ENCODE peak calls at places on chromosomes 16 and 17, in eight cellular contexts. M is stimulated activated CD4-positive, alpha-beta T cell treated with anti-CD3 and anti-CD28 coated beads, Interleukin-15, amount 100 ng/mL, for 1 hour; B is activated CD4-positive, CD25-positive, alpha-beta regulatory T cell; U is activated B cell treated with CpG ODN at 0.5 μM for 24 hours; H is AG04450; C is cardiac muscle cell; E is amniotic stem cell; O is heart left ventricle. W is an unnamed sample.

GRCh38 chr16:85528528-85529387 is 84.4 kb upstream of the GSE1 start:
- DNase-seq in B (no peak), E (no peak), C (peak), H (no peak), U (no peak), O (no peak), M (no peak), W (no peak)

GRCh38 chr17:32519769-32520701 is 33.2 kb downstream of the CDK5R1 start:
- DNase-seq in O (peak), B (peak), E (no peak), M (no peak), H (no peak), U (no peak), C (peak), W (no peak)

GRCh38 chr17:44967907-44968224 is 237 bp downstream of the C1QL1 start:
- DNase-seq in U (no peak), C (no peak), B (no peak), M (no peak), E (no peak), O (no peak), H (no peak), W (no peak)

GRCh38 chr16:1356061-1356900 is 4.5 kb downstream of the GNPTG start:
- DNase-seq in M (no peak), E (no peak), O (no peak), C (no peak), H (no peak), B (no peak), U (no peak), W (no peak)

GRCh38 chr16:81451753-81452680 is 7.4 kb downstream of the CMIP start:
- DNase-seq in U (no peak), B (no peak), O (peak), H (no peak), E (no peak), M (no peak), C (peak), W (peak)

GRCh38 chr16:30557397-30557949 is 701 bp downstream of the ZNF764 start:
- DNase-seq in O (no peak), M (no peak), U (no peak), C (peak), H (no peak), E (no peak), B (no peak), W (peak)

GRCh38 chr16:30953511-30954124 is 3.9 kb upstream of the SETD1A start:
- DNase-seq in B (peak), O (peak), H (no peak), E (peak), M (peak), C (peak), U (peak), W (no peak)

GRCh38 chr17:50129303-50129945 is 536 bp downstream of the SAMD14 start:
- DNase-seq in O (peak), C (peak), E (no peak), U (peak), H (no peak), M (peak), B (no peak), W (no peak)

GRCh38 chr16:17358846-17359245 is 111.9 kb downstream of the XYLT1 start:
- DNase-seq in U (no peak), C (no peak), M (no peak), B (no peak), H (no peak), E (no peak), O (no peak), W (no peak)

GRCh38 chr16:60100371-60100770 is 1366.3 kb upstream of the GOT2 start:
- DNase-seq in U (no peak), O (no peak), B (no peak), C (no peak), M (no peak), E (no peak), H (no peak), W (no peak)

GRCh38 chr17:59761385-59762021 is 54.0 kb downstream of the VMP1 start:
- DNase-seq in U (no peak), M (no peak), C (peak), E (no peak), B (no peak), H (peak), O (no peak), W (no peak)

GRCh38 chr16:84475643-84476240 is 28.7 kb downstream of the MEAK7 start:
- DNase-seq in H (no peak), B (no peak), M (no peak), U (no peak), C (no peak), E (no peak), O (no peak), W (peak)

GRCh38 chr17:78197147-78197830 is 10.1 kb downstream of the AFMID start:
- DNase-seq in U (no peak), M (no peak), H (no peak), E (no peak), O (no peak), B (no peak), C (no peak), W (no peak)

GRCh38 chr16:17459903-17460521 is 10.7 kb downstream of the XYLT1 start:
- DNase-seq in O (no peak), B (no peak), H (no peak), C (no peak), E (no peak), U (peak), M (no peak), W (no peak)

GRCh38 chr16:78092755-78093154 is 6.7 kb upstream of the WWOX start:
- DNase-seq in B (no peak), H (no peak), U (no peak), O (no peak), E (no peak), M (no peak), C (no peak), W (no peak)

GRCh38 chr16:48188449-48189102 is 32.8 kb upstream of the ABCC12 start:
- DNase-seq in O (no peak), E (no peak), B (no peak), U (no peak), H (no peak), C (peak), M (no peak), W (no peak)

GRCh38 chr16:87423429-87423828 is 31.3 kb downstream of the MAP1LC3B start:
- DNase-seq in E (no peak), B (no peak), O (no peak), M (no peak), C (no peak), U (no peak), H (no peak), W (no peak)

GRCh38 chr16:88951501-88951900 is 25.5 kb downstream of the CBFA2T3 start:
- DNase-seq in O (no peak), C (no peak), E (no peak), H (no peak), B (no peak), M (no peak), U (no peak), W (no peak)

GRCh38 chr17:56777859-56778258 is 55.9 kb downstream of the C17orf67 start:
- DNase-seq in H (no peak), B (no peak), C (no peak), E (no peak), M (no peak), U (no peak), O (no peak), W (no peak)

GRCh38 chr17:59826741-59827453 is 65.8 kb downstream of the TUBD1 start:
- DNase-seq in B (no peak), H (no peak), O (no peak), U (no peak), M (no peak), C (no peak), E (no peak), W (no peak)

GRCh38 chr17:47802341-47803022 is 19.1 kb downstream of the OSBPL7 start:
- DNase-seq in O (no peak), H (no peak), C (peak), U (peak), B (peak), E (peak), M (no peak), W (peak)

GRCh38 chr16:87550510-87550961 is 51.8 kb upstream of the JPH3 start:
- DNase-seq in O (peak), H (no peak), C (no peak), M (peak), U (peak), B (peak), E (no peak), W (peak)

GRCh38 chr17:41672153-41672552 is 16.5 kb upstream of the EIF1 start:
- DNase-seq in C (no peak), M (no peak), O (no peak), U (no peak), E (no peak), B (no peak), H (no peak), W (no peak)

GRCh38 chr16:31569360-31569717 is 41.6 kb downstream of the AHSP start:
- DNase-seq in U (no peak), C (no peak), H (no peak), M (no peak), E (no peak), B (no peak), O (no peak), W (no peak)

GRCh38 chr16:4937782-4938682 is 1.1 kb upstream of the PPL start:
- DNase-seq in C (no peak), E (no peak), U (no peak), B (no peak), O (no peak), M (no peak), H (no peak), W (peak)

GRCh38 chr17:3754458-3755334 is 31.0 kb downstream of the HASPIN start:
- DNase-seq in M (peak), H (no peak), E (no peak), C (no peak), B (peak), U (peak), O (peak), W (peak)

GRCh38 chr17:37194208-37194607 is 181.6 kb upstream of the C17orf78 start:
- DNase-seq in U (no peak), C (no peak), B (no peak), E (no peak), H (no peak), O (no peak), M (no peak), W (no peak)

GRCh38 chr16:27108826-27109665 is 42.3 kb downstream of the C16orf82 start:
- DNase-seq in E (no peak), C (no peak), U (no peak), O (no peak), M (no peak), H (no peak), B (no peak), W (no peak)

GRCh38 chr17:66667491-66668030 is 167.4 kb upstream of the CACNG5 start:
- DNase-seq in M (no peak), C (no peak), U (no peak), B (no peak), H (no peak), O (no peak), E (no peak), W (no peak)

GRCh38 chr16:58031016-58031800 is 5.7 kb downstream of the MMP15 start:
- DNase-seq in O (peak), U (no peak), M (no peak), E (no peak), H (no peak), C (no peak), B (no peak), W (peak)